ENCODE peak calls at places on chromosomes 12 and 14, in seven cellular contexts. Y is colonic mucosa, U is A673, I is left ventricle myocardium inferior, N is neural progenitor cell, R is cardiac fibroblast, F is psoas muscle. S is an unnamed sample.

GRCh38 chr14:58469309-58469708 is 41.8 kb downstream of the KIAA0586 start:
- DNase-seq in R (no peak), Y (no peak), U (no peak), I (no peak), N (no peak), F (no peak), S (no peak)

GRCh38 chr14:101598571-101599233 is 37.4 kb downstream of the DIO3 start:
- DNase-seq in I (peak), Y (peak), N (no peak), F (no peak), R (no peak), U (no peak), S (no peak)

GRCh38 chr14:58298880-58299664 is 717 bp downstream of the ARID4A start:
- DNase-seq in R (no peak), N (peak), I (peak), Y (peak), U (peak), F (peak), S (no peak)

GRCh38 chr14:105364100-105364708 is 34.1 kb upstream of the TEX22 start:
- DNase-seq in F (no peak), R (peak), Y (no peak), I (peak), N (no peak), U (peak), S (peak)

GRCh38 chr12:69330475-69331473 is 17.4 kb upstream of the LYZ start:
- DNase-seq in N (peak), F (no peak), U (no peak), Y (peak), I (no peak), R (no peak), S (no peak)

GRCh38 chr12:131276501-131277185 is 322.9 kb downstream of the ADGRD1 start:
- DNase-seq in F (peak), I (peak), N (no peak), R (no peak), U (no peak), Y (no peak), S (no peak)

GRCh38 chr12:45231515-45232145 is 15.7 kb downstream of the ANO6 start:
- DNase-seq in I (no peak), N (no peak), Y (no peak), U (peak), R (peak), F (no peak), S (peak)

GRCh38 chr14:58368951-58369350 is 26.8 kb upstream of the TOMM20L start:
- DNase-seq in U (no peak), R (peak), N (no peak), Y (no peak), I (no peak), F (no peak), S (peak)

GRCh38 chr12:123634142-123634561 is 523 bp downstream of the GTF2H3 start:
- DNase-seq in Y (peak), I (no peak), F (no peak), N (no peak), U (no peak), R (no peak), S (no peak)

GRCh38 chr14:102140027-102140749 is 491 bp downstream of the WDR20 start:
- DNase-seq in R (peak), Y (peak), N (peak), U (peak), I (peak), F (peak), S (no peak)

GRCh38 chr14:103551338-103551762 is 11.1 kb downstream of the BAG5 start:
- DNase-seq in R (no peak), I (peak), Y (no peak), F (peak), U (no peak), N (no peak), S (peak)

GRCh38 chr14:35332517-35333346 is 40.5 kb downstream of the PSMA6 start:
- DNase-seq in F (no peak), N (no peak), I (no peak), R (peak), Y (peak), U (no peak), S (peak)

GRCh38 chr12:45745861-45746277 is 16.4 kb downstream of the ARID2 start:
- DNase-seq in F (no peak), R (peak), N (no peak), U (peak), I (no peak), Y (no peak), S (peak)

GRCh38 chr12:117069926-117070900 is 29.0 kb downstream of the TESC start:
- DNase-seq in Y (no peak), N (peak), R (no peak), I (no peak), U (no peak), F (no peak), S (no peak)

GRCh38 chr12:115938794-115939377 is 338.6 kb downstream of the MED13L start:
- DNase-seq in F (no peak), N (no peak), U (no peak), I (no peak), R (no peak), Y (no peak), S (no peak)

GRCh38 chr12:65496617-65497016 is 218.1 kb downstream of the MSRB3 start:
- DNase-seq in F (peak), N (no peak), I (peak), Y (no peak), R (peak), U (no peak), S (peak)

GRCh38 chr12:107288414-107289125 is 195.2 kb upstream of the CRY1 start:
- DNase-seq in N (no peak), F (no peak), Y (no peak), I (no peak), R (no peak), U (peak), S (no peak)

GRCh38 chr14:101072945-101073597 is 169.5 kb upstream of the RTL1 start:
- DNase-seq in I (no peak), N (peak), Y (peak), F (no peak), R (peak), U (peak), S (peak)

GRCh38 chr12:6193853-6194815 is 6.1 kb upstream of the CD9 start:
- DNase-seq in U (no peak), Y (no peak), I (no peak), N (peak), F (no peak), R (no peak), S (no peak)

GRCh38 chr14:62015945-62016344 is 253.7 kb downstream of the SNAPC1 start:
- DNase-seq in F (no peak), U (peak), R (peak), Y (no peak), N (no peak), I (no peak), S (peak)

GRCh38 chr12:20528208-20528607 is 159.9 kb downstream of the PDE3A start:
- DNase-seq in F (no peak), R (no peak), U (no peak), I (no peak), N (no peak), Y (no peak), S (no peak)

GRCh38 chr14:99544971-99545370 is 59.0 kb downstream of the CCDC85C start:
- DNase-seq in N (no peak), F (no peak), Y (no peak), I (no peak), R (no peak), U (no peak), S (no peak)

GRCh38 chr12:107057071-107057834 is 36.1 kb downstream of the CRY1 start:
- DNase-seq in Y (no peak), F (no peak), N (no peak), I (no peak), R (peak), U (peak), S (peak)

GRCh38 chr12:39123580-39123979 is 218.2 kb upstream of the CPNE8 start:
- DNase-seq in Y (no peak), F (no peak), I (no peak), R (no peak), N (no peak), U (no peak), S (no peak)

GRCh38 chr12:108430245-108430644 is 84.8 kb upstream of the FICD start:
- DNase-seq in R (peak), U (peak), Y (no peak), N (no peak), F (no peak), I (no peak), S (peak)

GRCh38 chr12:117421987-117422386 is 60.6 kb upstream of the NOS1 start:
- DNase-seq in I (no peak), Y (no peak), N (no peak), U (no peak), R (no peak), F (no peak), S (no peak)

GRCh38 chr12:1826401-1826800 is 6.0 kb downstream of the LRTM2 start:
- DNase-seq in Y (no peak), U (no peak), N (no peak), I (no peak), R (no peak), F (no peak), S (no peak)

GRCh38 chr12:1827806-1828805 is 7.7 kb downstream of the LRTM2 start:
- DNase-seq in U (no peak), R (no peak), I (peak), Y (no peak), F (peak), N (no peak), S (no peak)

GRCh38 chr12:1823237-1823636 is 2.9 kb downstream of the LRTM2 start:
- DNase-seq in N (no peak), I (no peak), Y (no peak), R (no peak), U (no peak), F (no peak), S (no peak)

GRCh38 chr12:1826867-1827705 is 6.7 kb downstream of the LRTM2 start:
- DNase-seq in R (no peak), I (no peak), F (peak), N (no peak), Y (no peak), U (no peak), S (no peak)

DNA sequence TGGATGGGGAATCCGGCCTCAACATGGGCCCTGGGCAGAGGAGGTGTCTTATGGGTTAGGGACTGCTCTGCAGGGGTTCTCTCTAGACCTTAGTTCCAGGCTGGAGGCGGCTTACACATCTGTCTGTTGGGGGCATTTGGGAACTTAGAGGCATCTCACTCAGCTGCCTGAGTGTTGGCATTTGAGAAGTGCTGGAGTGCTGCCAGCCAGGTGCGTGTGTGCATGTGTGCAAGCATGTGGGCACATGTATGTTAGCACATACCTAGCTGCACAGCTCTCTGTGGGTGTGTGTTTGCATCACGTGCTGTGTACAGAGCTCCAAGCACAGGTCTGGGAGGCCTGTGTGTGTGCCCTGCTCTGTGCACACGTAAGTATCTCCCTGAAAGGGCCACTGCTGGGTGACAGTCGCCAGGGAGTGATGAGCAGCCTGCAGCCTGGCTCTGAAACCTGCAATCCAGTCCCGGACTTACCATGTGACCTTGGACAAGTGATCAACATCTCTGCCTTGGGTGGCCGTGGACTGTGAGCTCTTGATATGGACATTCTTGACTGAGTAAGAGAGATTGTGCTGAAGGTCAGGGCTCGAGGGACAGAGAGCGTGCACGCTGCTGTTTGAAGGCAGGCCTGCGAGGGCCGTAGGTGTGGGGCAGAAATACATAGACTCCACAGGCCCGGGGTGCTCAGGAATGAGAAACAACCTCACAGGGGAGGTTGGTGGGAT is 5.2 kb downstream of the LRTM2 start:
- DNase-seq in R (no peak), F (no peak), N (no peak), U (no peak), Y (no peak), I (no peak), S (no peak)
- H3K4me3 ChIP-seq in R (no peak), F (no peak), N (no peak), U (no peak), Y (no peak), I (no peak), S (no peak)

GRCh38 chr12:54216580-54217308 is 28.0 kb upstream of the SMUG1 start:
- DNase-seq in Y (peak), I (peak), N (peak), F (peak), U (peak), R (peak), S (peak)

GRCh38 chr12:54217774-54218221 is 29.0 kb upstream of the SMUG1 start:
- DNase-seq in R (peak), I (peak), Y (peak), F (no peak), U (peak), N (peak), S (no peak)

GRCh38 chr12:54214553-54215374 is 26.0 kb upstream of the SMUG1 start:
- DNase-seq in R (peak), U (peak), F (peak), N (peak), I (peak), Y (peak), S (peak)

GRCh38 chr12:54215990-54216579 is 27.3 kb upstream of the SMUG1 start:
- DNase-seq in N (no peak), U (no peak), I (peak), F (no peak), Y (no peak), R (no peak), S (peak)

GRCh38 chr12:54217309-54217661 is 28.5 kb upstream of the SMUG1 start:
- DNase-seq in R (no peak), N (no peak), F (no peak), Y (no peak), I (no peak), U (no peak), S (no peak)
- H3K4me3 ChIP-seq in R (peak), N (peak), F (peak), Y (peak), I (peak), U (peak), S (peak)

GRCh38 chr12:128820723-128821432 is 2.9 kb downstream of the SLC15A4 start:
- DNase-seq in R (no peak), Y (peak), F (peak), I (peak), N (no peak), U (no peak), S (no peak)
- H3K4me3 ChIP-seq in R (no peak), Y (no peak), F (peak), I (peak), N (no peak), U (no peak), S (no peak)

DNA sequence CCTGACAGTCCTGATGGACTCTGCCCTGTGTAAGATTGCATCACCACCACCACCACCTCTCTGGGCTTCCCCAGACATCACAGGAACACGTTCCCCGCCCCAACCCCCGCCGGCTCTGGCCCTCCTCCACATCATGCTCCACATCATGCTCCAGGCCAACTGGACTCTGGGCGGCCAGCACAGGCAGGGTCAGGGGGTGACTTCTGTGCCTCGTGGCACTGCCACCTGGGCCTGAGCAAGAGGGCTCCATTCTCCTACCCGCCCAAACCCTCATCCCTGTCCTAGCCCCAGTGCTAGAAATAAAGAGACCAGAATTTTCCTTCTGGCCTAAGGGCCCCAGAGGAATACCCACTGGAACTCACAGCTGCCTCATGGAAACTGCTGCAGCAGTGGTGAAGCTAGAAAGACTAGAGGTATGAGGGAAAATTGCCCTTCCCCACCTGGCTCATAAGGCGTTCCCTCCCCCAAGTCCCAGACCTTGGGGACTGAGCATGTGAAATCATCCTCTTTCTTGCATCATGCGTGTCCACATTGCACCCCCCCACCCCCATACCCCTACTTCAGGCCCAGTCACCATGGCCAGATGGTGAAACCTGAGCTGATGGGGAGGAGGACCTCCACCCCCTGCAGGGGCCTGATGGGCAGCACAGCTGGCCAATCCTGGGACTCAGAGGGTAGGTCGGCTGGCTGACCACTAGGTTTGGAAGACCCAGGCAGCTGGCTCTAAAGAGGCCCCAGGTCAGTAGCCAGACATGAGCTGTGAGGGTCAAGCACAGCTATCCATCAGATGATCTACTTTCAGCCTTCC is at the start of gene INHBE:
- DNase-seq in Y (no peak), I (no peak), F (peak), U (peak), R (peak), N (peak), S (peak)
- H3K4me3 ChIP-seq in Y (no peak), I (no peak), F (peak), U (no peak), R (no peak), N (no peak), S (no peak)

GRCh38 chr12:75509621-75510020 is 1.8 kb downstream of the KRR1 start:
- DNase-seq in I (no peak), R (no peak), U (no peak), Y (no peak), F (no peak), N (no peak), S (no peak)
- H3K4me3 ChIP-seq in I (peak), R (no peak), U (no peak), Y (no peak), F (peak), N (peak), S (no peak)

GRCh38 chr14:44960146-44960545 is 1.6 kb downstream of the KLHL28 start:
- DNase-seq in U (no peak), R (peak), F (no peak), Y (no peak), N (no peak), I (no peak), S (peak)

GRCh38 chr14:44961730-44962572 is at the start of the genes KLHL28 and TOGARAM1:
- DNase-seq in N (peak), I (peak), Y (peak), R (peak), F (peak), U (peak), S (peak)

GRCh38 chr14:44959538-44959937 is 2.2 kb downstream of the KLHL28 start:
- DNase-seq in F (no peak), N (no peak), I (no peak), Y (no peak), R (no peak), U (no peak), S (no peak)

GRCh38 chr14:44961151-44961729 is 507 bp downstream of the KLHL28 start:
- DNase-seq in N (peak), F (peak), I (peak), Y (peak), U (peak), R (peak), S (peak)

DNA sequence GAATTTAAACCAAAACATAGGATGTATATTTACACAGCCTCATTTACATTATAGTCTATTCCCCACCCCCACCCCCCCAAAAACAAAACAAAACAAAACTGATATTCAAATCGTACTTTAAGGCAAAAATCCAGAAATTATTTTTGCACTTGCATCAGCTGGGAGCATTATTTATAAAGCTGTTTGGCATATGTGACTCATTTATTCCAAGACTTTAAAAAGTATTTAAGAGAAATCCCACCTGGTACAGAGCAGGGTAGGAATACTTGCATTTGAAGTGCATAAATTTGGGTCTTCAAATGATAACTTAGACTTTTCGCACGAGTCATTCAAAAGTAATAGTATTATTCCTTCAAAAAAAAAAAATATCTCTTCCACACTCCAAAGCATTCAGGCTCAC is 1.1 kb downstream of the KLHL28 start:
- DNase-seq in F (no peak), R (peak), I (no peak), N (no peak), Y (no peak), U (no peak), S (peak)
- H3K4me3 ChIP-seq in F (peak), R (peak), I (peak), N (peak), Y (peak), U (peak), S (peak)

DNA sequence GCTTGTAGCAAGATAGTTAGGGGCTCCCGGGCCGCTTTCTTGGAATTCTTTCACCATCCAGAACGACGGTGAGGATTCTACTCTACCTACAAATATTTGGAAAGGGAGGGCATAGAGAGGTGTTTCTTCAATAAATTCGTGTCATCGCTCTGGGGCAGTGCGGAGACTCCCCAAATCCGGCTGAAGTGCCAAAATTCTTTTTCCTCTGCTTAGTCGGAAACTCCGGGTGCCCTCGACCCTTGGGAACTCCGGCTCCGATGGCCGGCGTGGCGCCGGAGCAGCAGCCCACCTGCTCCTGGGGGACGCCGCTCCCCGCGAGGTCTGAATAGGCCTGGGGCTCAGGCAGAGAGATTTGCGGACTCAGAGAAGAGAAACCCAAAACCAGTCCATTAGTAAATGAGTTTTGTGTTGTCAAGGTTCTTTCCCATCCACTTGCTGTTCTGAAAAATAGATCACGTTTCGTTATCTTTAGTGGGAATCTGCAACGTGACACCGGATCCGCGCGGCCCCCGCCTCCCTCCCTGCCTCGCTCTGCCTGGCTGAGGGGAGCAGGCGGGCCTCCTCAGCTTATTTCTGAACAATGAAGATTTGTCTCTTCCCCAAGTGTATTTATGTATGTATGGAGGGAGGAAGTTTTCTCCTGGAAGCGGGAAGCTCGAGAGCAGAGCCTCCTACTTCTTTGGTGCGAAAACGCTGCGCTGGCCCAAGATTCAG is 3.6 kb upstream of the SIX1 start:
- DNase-seq in F (no peak), Y (no peak), N (peak), U (no peak), R (no peak), I (no peak), S (no peak)
- H3K4me3 ChIP-seq in F (peak), Y (no peak), N (peak), U (no peak), R (no peak), I (no peak), S (no peak)

S was measured in fibroblast of mammary gland.